ENCODE peak calls at places on chromosomes 13 and 19, in nine cellular contexts. L is H9; B is CD4-positive, alpha-beta T cell; G is WTC11; T is IMR-90; N is uterus; Q is colonic mucosa; F is AG10803; Z is dorsolateral prefrontal cortex. W is an unnamed sample.

GRCh38 chr19:3506384-3507340 is 551 bp downstream of the FZR1 start:
- DNase-seq in L (no peak), B (no peak), G (no peak), T (no peak), N (no peak), Q (peak; percentile 45), F (no peak), Z (no peak), W (no peak)

GRCh38 chr19:57803594-57804325 is 11.0 kb downstream of the ZNF552 start:
- DNase-seq in L (peak; percentile 77), B (no peak), G (peak; percentile 69), T (peak; percentile 79), N (peak; percentile 23), Q (peak; percentile 62), F (peak; percentile 97), Z (no peak), W (peak; percentile 45)

GRCh38 chr19:4295972-4296771 is 6.0 kb downstream of the TMIGD2 start:
- DNase-seq in L (peak; percentile 63), B (no peak), G (no peak), T (no peak), N (no peak), Q (no peak), F (peak; percentile 12), Z (peak; percentile 74), W (no peak)

GRCh38 chr13:45870232-45870631 is 18.7 kb upstream of the SIAH3 start:
- DNase-seq in L (no peak), B (no peak), G (no peak), T (no peak), N (no peak), Q (no peak), F (no peak), Z (no peak), W (no peak)

GRCh38 chr13:65679240-65679639 is 1550.9 kb downstream of the PCDH9 start:
- DNase-seq in L (no peak), B (no peak), G (no peak), T (peak; percentile 54), N (no peak), Q (no peak), F (peak; percentile 1), Z (no peak), W (no peak)

GRCh38 chr19:6604906-6605305 is 14.0 kb upstream of the CD70 start:
- DNase-seq in L (no peak), B (no peak), G (no peak), T (no peak), N (no peak), Q (no peak), F (no peak), Z (no peak), W (no peak)

GRCh38 chr13:109180905-109181425 is 551.6 kb downstream of the MYO16 start:
- DNase-seq in L (no peak), B (no peak), G (no peak), T (peak; percentile 90), N (no peak), Q (no peak), F (peak; percentile 95), Z (no peak), W (peak; percentile 16)

GRCh38 chr19:7480222-7480974 is 8.4 kb downstream of the PEX11G start:
- DNase-seq in L (no peak), B (no peak), G (no peak), T (no peak), N (no peak), Q (no peak), F (no peak), Z (no peak), W (no peak)

GRCh38 chr19:6768236-6768785 is 1.1 kb upstream of the SH2D3A start:
- DNase-seq in L (no peak), B (no peak), G (no peak), T (no peak), N (no peak), Q (no peak), F (no peak), Z (no peak), W (no peak)

GRCh38 chr13:114106991-114107685 is 25.3 kb downstream of the RASA3 start:
- DNase-seq in L (no peak), B (no peak), G (peak; percentile 9), T (no peak), N (peak; percentile 13), Q (no peak), F (no peak), Z (no peak), W (no peak)

GRCh38 chr13:55418095-55418494 is 1722.6 kb upstream of the PRR20A start:
- DNase-seq in L (no peak), B (no peak), G (no peak), T (no peak), N (no peak), Q (no peak), F (no peak), Z (no peak), W (no peak)

GRCh38 chr13:96817336-96817941 is 176.8 kb downstream of the OXGR1 start:
- DNase-seq in L (no peak), B (no peak), G (no peak), T (peak; percentile 10), N (no peak), Q (no peak), F (peak; percentile 5), Z (no peak), W (no peak)
- TF ChIP-seq CTCF in L (peak; percentile 80), B (no peak), G (peak; percentile 46), T (peak; percentile 45), N (peak; percentile 28), Q (peak; percentile 15), F (peak; percentile 58), Z (peak; percentile 77), W (peak; percentile 81)

DNA sequence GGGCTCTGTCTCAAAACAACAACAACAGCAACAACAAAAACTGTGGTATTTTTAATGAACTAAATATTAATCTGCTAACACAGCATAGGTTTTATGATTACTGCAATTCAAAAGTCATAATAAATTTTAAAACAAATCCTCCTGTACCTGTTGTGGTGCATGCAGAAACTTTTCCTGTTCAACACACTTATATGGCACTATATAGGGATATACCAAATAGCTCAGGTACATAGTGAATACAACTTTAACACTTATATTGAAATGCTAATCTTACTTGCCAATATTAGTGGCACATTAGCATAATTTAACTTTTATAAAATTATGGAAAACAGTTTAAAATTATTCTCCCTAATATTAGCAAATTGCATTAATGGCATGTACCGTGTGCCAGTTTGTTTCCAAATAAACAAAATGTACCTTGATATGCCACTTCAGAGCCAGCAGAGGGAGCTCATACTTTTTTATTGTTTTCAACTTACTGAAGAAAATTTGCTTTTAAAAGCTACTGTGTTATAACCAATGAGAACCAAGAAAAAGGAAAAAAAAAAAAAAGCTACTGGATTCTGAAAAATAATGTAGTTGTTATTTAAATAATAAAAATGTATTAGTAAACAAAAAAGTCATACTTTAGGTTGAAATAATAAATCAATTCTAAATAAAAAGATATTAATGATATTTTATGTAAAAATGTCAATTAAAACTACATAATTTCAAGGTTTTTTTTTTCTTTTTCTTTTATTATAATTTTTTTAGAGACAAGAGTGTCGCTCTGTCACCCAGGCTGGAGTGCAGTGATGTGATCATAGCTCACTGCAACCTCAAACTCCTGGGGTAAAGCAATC is 18.0 kb upstream of the RBM26 start:
- DNase-seq in L (no peak), B (no peak), G (no peak), T (peak; percentile 63), N (no peak), Q (no peak), F (peak; percentile 66), Z (no peak), W (no peak)
- TF ChIP-seq CTCF in L (peak; percentile 80), B (peak; percentile 86), G (peak; percentile 50), T (peak; percentile 77), N (peak; percentile 67), Q (peak; percentile 57), F (peak; percentile 73), Z (peak; percentile 91), W (peak; percentile 85)

GRCh38 chr19:15869109-15869555 is 28.7 kb downstream of the CYP4F2 start:
- DNase-seq in L (no peak), B (peak; percentile 26), G (peak; percentile 57), T (no peak), N (no peak), Q (peak; percentile 42), F (peak; percentile 35), Z (peak; percentile 23), W (no peak)
- TF ChIP-seq CTCF in L (peak; percentile 21), B (peak; percentile 68), G (peak; percentile 27), T (peak; percentile 34), N (peak; percentile 57), Q (peak; percentile 50), F (peak; percentile 65), Z (peak; percentile 60), W (no peak)

GRCh38 chr19:53912653-53913052 is 3.6 kb downstream of the CACNG7 start:
- DNase-seq in L (peak; percentile 85), B (no peak), G (peak; percentile 88), T (no peak), N (no peak), Q (no peak), F (no peak), Z (no peak), W (no peak)
- TF ChIP-seq CTCF in L (peak; percentile 94), B (no peak), G (peak; percentile 92), T (no peak), N (no peak), Q (peak; percentile 13), F (no peak), Z (peak; percentile 28), W (peak; percentile 39)

GRCh38 chr19:49432141-49433073 is 7.2 kb downstream of the GFY start:
- DNase-seq in L (peak; percentile 95), B (no peak), G (peak; percentile 90), T (no peak), N (no peak), Q (peak; percentile 73), F (no peak), Z (no peak), W (no peak)
- TF ChIP-seq CTCF in L (no peak), B (no peak), G (no peak), T (no peak), N (no peak), Q (no peak), F (no peak), Z (no peak), W (no peak)

DNA sequence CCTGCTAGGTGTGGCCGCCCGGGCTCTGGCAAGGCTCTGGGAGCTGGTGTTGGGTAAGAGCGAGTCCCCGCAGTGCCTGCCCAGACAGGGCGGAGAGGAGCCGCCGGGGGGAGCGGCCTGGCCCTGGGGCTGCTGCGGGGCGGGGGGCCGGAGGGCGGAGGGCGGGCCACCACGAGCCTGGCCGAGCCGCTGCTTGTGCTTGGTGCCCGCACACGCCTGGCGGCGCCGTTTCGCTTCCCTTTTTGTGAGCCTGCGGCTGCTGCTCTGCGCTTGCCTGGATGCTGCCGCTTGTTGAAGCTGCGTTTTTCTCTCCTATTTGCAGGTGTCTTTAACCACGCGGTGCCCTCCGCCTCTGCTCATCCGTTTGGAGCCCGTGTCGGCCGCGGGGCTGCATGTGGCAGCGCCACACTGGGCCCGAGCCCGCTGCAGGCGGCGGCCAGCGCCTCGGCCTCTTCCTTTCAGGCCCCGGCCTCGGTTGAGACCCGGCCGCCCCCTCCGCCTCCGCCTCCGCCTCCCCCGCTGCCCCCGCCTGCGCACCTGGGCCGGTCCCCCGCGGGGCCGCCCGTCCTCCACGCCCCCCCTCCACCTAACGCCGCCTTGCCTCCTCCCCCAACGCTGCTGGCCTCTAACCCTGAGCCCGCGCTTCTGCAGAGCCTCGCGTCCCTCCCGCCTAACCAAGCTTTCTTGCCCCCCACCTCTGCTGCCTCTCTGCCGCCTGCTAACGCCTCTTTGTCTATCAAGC is 8.5 kb downstream of the PLEKHJ1 start:
- DNase-seq in L (no peak), B (no peak), G (no peak), T (no peak), N (no peak), Q (no peak), F (no peak), Z (no peak), W (no peak)
- TF ChIP-seq CTCF in L (no peak), B (no peak), G (no peak), T (no peak), N (no peak), Q (no peak), F (no peak), Z (no peak), W (no peak)

W was measured in neural crest cell.